ENCODE peak calls at places on chromosome 21, in eight cellular contexts. F is osteocyte; I is naive thymus-derived CD8-positive, alpha-beta T cell; X is activated T-cell treated with anti-CD3 and anti-CD28 coated beads for 1 hour; U is LoVo; Z is GM19239; V is type B pancreatic cell; M is HEK293T. O is an unnamed sample.

GRCh38 chr21:29499734-29500343 is 201.1 kb downstream of the BACH1 start:
- DNase-seq in F (no peak), I (no peak), X (no peak), M (peak), U (peak), Z (no peak), V (no peak), O (peak)

GRCh38 chr21:34983680-34984086 is 65.4 kb downstream of the RUNX1 start:
- DNase-seq in Z (no peak), F (no peak), V (no peak), X (peak), M (no peak), I (no peak), U (no peak), O (peak)

GRCh38 chr21:46152939-46153258 is 2.5 kb downstream of the FTCD start:
- DNase-seq in Z (no peak), V (no peak), I (no peak), F (peak), U (no peak), M (no peak), X (no peak), O (no peak)

GRCh38 chr21:28068455-28069358 is 924.0 kb downstream of the LTN1 start:
- DNase-seq in F (no peak), M (no peak), I (no peak), V (no peak), Z (no peak), X (no peak), U (no peak), O (no peak)

GRCh38 chr21:36461918-36462486 is 17.9 kb downstream of the CLDN14 start:
- DNase-seq in X (no peak), V (no peak), F (no peak), Z (no peak), M (no peak), U (no peak), I (no peak), O (peak)

GRCh38 chr21:38796426-38796825 is 9.3 kb upstream of the ETS2 start:
- DNase-seq in X (no peak), F (no peak), V (no peak), I (no peak), U (no peak), Z (no peak), M (no peak), O (no peak)

GRCh38 chr21:35252831-35253230 is 203.7 kb upstream of the RUNX1 start:
- DNase-seq in I (no peak), X (no peak), F (no peak), V (no peak), U (no peak), Z (no peak), M (no peak), O (no peak)

GRCh38 chr21:46157396-46157986 is 2.1 kb upstream of the FTCD start:
- DNase-seq in M (no peak), X (no peak), Z (no peak), U (no peak), F (no peak), V (no peak), I (no peak), O (no peak)

GRCh38 chr21:33844104-33844889 is 71.3 kb downstream of the ATP5PO start:
- DNase-seq in I (no peak), X (no peak), F (no peak), M (no peak), Z (no peak), V (no peak), U (no peak), O (peak)

GRCh38 chr21:28485301-28486022 is 507.2 kb downstream of the LTN1 start:
- DNase-seq in M (no peak), X (no peak), Z (no peak), F (no peak), V (no peak), I (no peak), U (no peak), O (no peak)

GRCh38 chr21:14215971-14216621 is at the start of gene RBM11:
- DNase-seq in M (peak), Z (peak), I (peak), V (peak), X (peak), F (no peak), U (peak), O (no peak)

GRCh38 chr21:43211085-43212071 is 42.6 kb downstream of the CRYAA start:
- DNase-seq in I (no peak), U (peak), Z (no peak), F (peak), X (no peak), V (peak), M (no peak), O (peak)

GRCh38 chr21:46005081-46005480 is 23.5 kb downstream of the COL6A1 start:
- DNase-seq in I (no peak), V (no peak), Z (no peak), F (peak), X (no peak), M (no peak), U (no peak), O (no peak)

GRCh38 chr21:15414057-15414456 is 315.7 kb upstream of the USP25 start:
- DNase-seq in M (no peak), X (no peak), F (no peak), Z (no peak), I (no peak), V (no peak), U (no peak), O (no peak)

GRCh38 chr21:34499116-34499515 is 12.9 kb downstream of the KCNE1 start:
- DNase-seq in X (no peak), Z (no peak), I (no peak), V (no peak), M (no peak), F (no peak), U (no peak), O (no peak)

GRCh38 chr21:26169611-26170470 is 729 bp downstream of the APP start:
- DNase-seq in V (peak), I (peak), U (peak), M (peak), X (peak), Z (peak), F (peak), O (peak)

GRCh38 chr21:40053007-40053406 is 185.8 kb downstream of the PCP4 start:
- DNase-seq in I (no peak), Z (no peak), M (no peak), U (peak), V (no peak), F (no peak), X (no peak), O (no peak)

GRCh38 chr21:36860736-36861594 is 105.5 kb downstream of the HLCS start:
- DNase-seq in I (no peak), X (no peak), U (peak), V (no peak), F (no peak), M (no peak), Z (no peak), O (no peak)

GRCh38 chr21:16597768-16598167 is 868.0 kb downstream of the USP25 start:
- DNase-seq in X (no peak), V (no peak), M (no peak), U (no peak), F (no peak), Z (no peak), I (no peak), O (no peak)

GRCh38 chr21:45153358-45154318 is 79.3 kb downstream of the ADARB1 start:
- DNase-seq in M (no peak), I (no peak), U (no peak), Z (no peak), V (no peak), F (no peak), X (no peak), O (no peak)

GRCh38 chr21:45251635-45252447 is 35.9 kb downstream of the POFUT2 start:
- DNase-seq in M (no peak), V (no peak), Z (no peak), F (no peak), X (no peak), U (no peak), I (no peak), O (no peak)

GRCh38 chr21:41600556-41600955 is 92.6 kb upstream of the TMPRSS2 start:
- DNase-seq in M (no peak), U (no peak), Z (no peak), V (no peak), X (no peak), F (no peak), I (no peak), O (no peak)

GRCh38 chr21:35120631-35121180 is 71.6 kb upstream of the RUNX1 start:
- DNase-seq in U (no peak), X (no peak), I (no peak), Z (no peak), F (no peak), V (no peak), M (no peak), O (no peak)

GRCh38 chr21:45992311-45993209 is 11.0 kb downstream of the COL6A1 start:
- DNase-seq in U (no peak), V (no peak), I (peak), Z (no peak), M (no peak), F (peak), X (no peak), O (peak)

GRCh38 chr21:35249636-35250035 is 200.5 kb upstream of the RUNX1 start:
- DNase-seq in Z (no peak), I (no peak), F (no peak), V (no peak), M (no peak), X (no peak), U (no peak), O (no peak)

GRCh38 chr21:45386728-45387371 is 18.1 kb upstream of the COL18A1 start:
- DNase-seq in I (no peak), X (no peak), U (no peak), M (no peak), F (no peak), Z (no peak), V (no peak), O (peak)

GRCh38 chr21:32302560-32302959 is 3.9 kb downstream of the MRAP start:
- DNase-seq in M (no peak), I (no peak), X (no peak), Z (no peak), F (no peak), V (no peak), U (no peak), O (no peak)

GRCh38 chr21:29538115-29538514 is 239.4 kb downstream of the BACH1 start:
- DNase-seq in Z (no peak), U (no peak), V (no peak), M (no peak), I (no peak), X (no peak), F (no peak), O (no peak)

GRCh38 chr21:14862794-14863720 is 201.7 kb downstream of the NRIP1 start:
- DNase-seq in U (peak), M (no peak), I (no peak), X (no peak), V (no peak), Z (no peak), F (no peak), O (no peak)

GRCh38 chr21:36695671-36696389 is 3.1 kb upstream of the SIM2 start:
- DNase-seq in U (no peak), V (no peak), M (no peak), I (no peak), X (no peak), F (no peak), Z (no peak), O (no peak)

GRCh38 chr21:45542242-45542666 is at the start of gene SLC19A1:
- DNase-seq in X (peak), U (peak), M (peak), V (peak), Z (peak), F (peak), I (peak), O (peak)

GRCh38 chr21:17585875-17586450 is 26.7 kb downstream of the BTG3 start:
- DNase-seq in U (peak), F (no peak), X (no peak), V (no peak), M (peak), Z (no peak), I (no peak), O (peak)

O was measured in SJCRH30.